ENCODE peak calls at places on chromosomes 13 and 19, in nine cellular contexts. Z is cardiac muscle cell, Y is heart left ventricle, E is body of pancreas, G is pancreas, R is lower leg skin, X is kidney, P is A549, J is uterus. D is an unnamed sample.

GRCh38 chr13:102800145-102801041 is 1.5 kb downstream of the BIVM start:
- DNase-seq in Y (peak), J (peak), R (peak), E (peak), G (peak), X (peak), P (peak), Z (peak), D (peak)

GRCh38 chr19:17794412-17794730 is 567 bp upstream of the B3GNT3 start:
- DNase-seq in J (no peak), E (no peak), G (no peak), P (no peak), Z (no peak), X (no peak), Y (no peak), R (no peak), D (no peak)

GRCh38 chr19:30648321-30648720 is 276.1 kb downstream of the ZNF536 start:
- DNase-seq in Y (no peak), E (no peak), J (no peak), P (no peak), G (no peak), X (no peak), Z (no peak), R (no peak), D (no peak)

GRCh38 chr13:28574617-28575142 is 79.8 kb upstream of the FLT1 start:
- DNase-seq in P (peak), E (no peak), G (no peak), X (no peak), Y (no peak), R (no peak), J (no peak), Z (peak), D (no peak)

GRCh38 chr19:33311326-33311682 is 9.0 kb upstream of the CEBPA start:
- DNase-seq in P (no peak), E (peak), Z (no peak), Y (no peak), G (peak), X (no peak), J (no peak), R (no peak), D (no peak)

GRCh38 chr13:23510544-23510916 is 59.7 kb upstream of the TNFRSF19 start:
- DNase-seq in E (no peak), X (no peak), Z (peak), J (no peak), Y (no peak), G (no peak), R (no peak), P (no peak), D (no peak)

GRCh38 chr13:34959489-34959888 is 17.4 kb downstream of the NBEA start:
- DNase-seq in E (no peak), R (no peak), P (no peak), G (no peak), Z (no peak), J (no peak), Y (no peak), X (no peak), D (no peak)

GRCh38 chr13:50924025-50924424 is 14.4 kb downstream of the RNASEH2B start:
- DNase-seq in X (no peak), P (no peak), J (no peak), E (no peak), R (no peak), Y (no peak), Z (no peak), G (no peak), D (no peak)

GRCh38 chr19:16893686-16893990 is 4.8 kb downstream of the F2RL3 start:
- DNase-seq in P (no peak), E (no peak), Z (no peak), J (no peak), G (no peak), X (peak), Y (no peak), R (no peak), D (no peak)

GRCh38 chr13:111902726-111903125 is 164.2 kb upstream of the SOX1 start:
- DNase-seq in R (no peak), G (peak), X (no peak), Z (no peak), J (no peak), E (no peak), P (no peak), Y (no peak), D (no peak)

GRCh38 chr19:5480427-5480836 is 25.2 kb downstream of the ZNRF4 start:
- DNase-seq in Y (no peak), E (peak), X (no peak), R (no peak), J (no peak), G (no peak), P (peak), Z (peak), D (no peak)

GRCh38 chr13:93736111-93736510 is 509.5 kb downstream of the GPC6 start:
- DNase-seq in P (no peak), X (no peak), G (no peak), Y (no peak), J (no peak), E (no peak), Z (peak), R (no peak), D (no peak)

GRCh38 chr13:49373699-49374098 is 70.2 kb downstream of the CAB39L start:
- DNase-seq in Y (no peak), E (no peak), P (no peak), R (no peak), J (no peak), G (no peak), X (no peak), Z (peak), D (no peak)

GRCh38 chr13:70708744-70709143 is 600.5 kb upstream of the KLHL1 start:
- DNase-seq in X (no peak), P (no peak), Y (no peak), G (no peak), J (no peak), E (no peak), R (no peak), Z (no peak), D (no peak)

GRCh38 chr13:44451651-44452050 is 78.0 kb downstream of the SERP2 start:
- DNase-seq in J (no peak), Y (no peak), R (no peak), Z (no peak), G (no peak), X (no peak), P (no peak), E (no peak), D (no peak)

GRCh38 chr13:70668983-70669382 is 560.7 kb upstream of the KLHL1 start:
- DNase-seq in X (no peak), P (no peak), G (no peak), Y (no peak), E (no peak), Z (no peak), J (no peak), R (no peak), D (no peak)

GRCh38 chr19:46716672-46717033 is 261 bp downstream of the PRKD2 start:
- DNase-seq in G (no peak), E (no peak), Z (no peak), Y (peak), R (no peak), P (no peak), J (no peak), X (no peak), D (no peak)

GRCh38 chr19:46714523-46715106 is 2.3 kb downstream of the PRKD2 start:
- DNase-seq in R (no peak), J (no peak), E (no peak), Z (no peak), P (no peak), G (no peak), Y (no peak), X (no peak), D (peak)

GRCh38 chr19:46715620-46716012 is 1.3 kb downstream of the PRKD2 start:
- DNase-seq in Y (no peak), Z (no peak), E (no peak), X (no peak), J (no peak), R (no peak), P (no peak), G (no peak), D (no peak)

GRCh38 chr19:46717034-46717715 is at the start of gene PRKD2:
- DNase-seq in P (peak), X (peak), Z (peak), G (peak), J (peak), E (peak), R (peak), Y (peak), D (peak)

DNA sequence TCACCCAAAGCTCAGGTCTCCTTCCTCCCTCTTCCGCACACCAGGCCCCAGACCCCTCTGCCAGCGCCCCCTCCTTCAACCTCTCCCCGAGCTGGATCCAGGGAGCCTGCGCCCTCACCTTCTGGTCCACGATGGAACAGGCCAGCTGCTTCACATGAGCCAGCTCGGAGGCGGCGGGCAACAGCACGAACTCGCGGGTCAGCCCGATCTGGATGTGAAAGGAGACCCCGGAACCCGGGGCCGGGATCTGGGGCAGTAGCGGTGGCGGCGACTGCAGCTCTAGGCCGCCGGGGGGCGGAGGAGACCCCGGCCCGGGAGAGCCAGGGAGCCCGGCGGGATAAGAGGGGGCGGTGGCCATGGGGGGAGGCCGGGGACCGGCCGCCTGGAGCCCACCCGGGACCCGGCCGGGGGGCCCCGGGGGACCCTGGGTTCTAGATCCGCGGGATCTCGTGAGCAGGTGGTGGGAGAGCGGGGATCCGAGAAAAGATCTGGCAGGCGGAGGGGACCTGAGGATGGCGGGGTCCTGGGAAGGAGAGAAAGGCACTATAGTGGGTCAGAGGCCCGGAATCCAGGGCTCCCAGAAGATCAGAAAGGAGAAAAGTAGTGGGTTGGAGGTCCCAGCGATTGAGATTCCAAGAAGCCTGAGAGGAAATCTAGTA is 772 bp downstream of the PRKD2 start:
- DNase-seq in Z (peak), P (no peak), Y (no peak), R (no peak), G (no peak), X (peak), E (peak), J (no peak), D (no peak)
- TF ChIP-seq CTCF in Z (no peak), P (no peak), Y (no peak), R (no peak), G (no peak), X (no peak), E (no peak), J (peak), D (no peak)

GRCh38 chr13:54184576-54184975 is 1156.0 kb downstream of the OLFM4 start:
- DNase-seq in G (no peak), X (no peak), R (no peak), Y (no peak), P (no peak), Z (no peak), J (no peak), E (no peak), D (no peak)
- TF ChIP-seq CTCF in G (no peak), X (no peak), R (no peak), Y (no peak), P (no peak), Z (no peak), J (no peak), E (no peak), D (no peak)

GRCh38 chr13:100594255-100594654 is 5.7 kb upstream of the GGACT start:
- DNase-seq in J (no peak), R (no peak), E (no peak), P (no peak), X (no peak), G (no peak), Y (no peak), Z (no peak), D (no peak)

GRCh38 chr13:100589178-100589725 is 663 bp upstream of the GGACT start:
- DNase-seq in G (no peak), R (no peak), P (no peak), Y (no peak), X (no peak), J (no peak), Z (no peak), E (no peak), D (no peak)

GRCh38 chr13:100596516-100596915 is 7.9 kb upstream of the GGACT start:
- DNase-seq in G (no peak), P (no peak), Y (no peak), X (no peak), Z (no peak), J (no peak), E (no peak), R (no peak), D (no peak)

GRCh38 chr13:100597253-100597652 is 8.7 kb upstream of the GGACT start:
- DNase-seq in X (no peak), G (no peak), R (no peak), Y (no peak), E (no peak), Z (no peak), P (no peak), J (no peak), D (no peak)

DNA sequence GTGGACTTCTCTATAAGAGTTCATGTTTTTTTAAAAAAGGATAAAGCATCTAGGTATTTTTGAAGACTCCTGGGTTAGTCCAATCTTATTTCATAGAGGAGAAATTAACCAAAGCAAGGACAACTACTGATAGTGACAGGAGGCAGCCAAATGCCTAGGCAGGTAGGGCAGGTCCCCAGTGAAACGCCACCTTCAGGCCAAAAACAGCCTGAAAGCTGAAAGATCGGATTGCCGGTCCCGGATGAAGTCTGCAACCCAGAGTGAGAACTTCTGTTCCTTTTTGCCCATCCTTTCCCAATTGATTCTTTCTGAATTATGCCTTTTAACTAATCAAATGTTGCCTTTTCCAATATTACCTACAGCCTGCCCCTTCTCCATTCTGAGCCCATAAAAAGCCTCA is 6.1 kb upstream of the GGACT start:
- DNase-seq in J (no peak), G (peak), P (peak), Z (no peak), R (no peak), E (peak), X (no peak), Y (no peak), D (no peak)
- TF ChIP-seq CTCF in J (no peak), G (peak), P (peak), Z (peak), R (no peak), E (peak), X (peak), Y (no peak), D (no peak)

GRCh38 chr19:28567834-28568233 is 645.1 kb downstream of the UQCRFS1 start:
- DNase-seq in R (no peak), G (no peak), J (no peak), E (no peak), P (no peak), Z (no peak), Y (no peak), X (no peak), D (no peak)
- TF ChIP-seq CTCF in R (no peak), G (no peak), J (no peak), E (no peak), P (no peak), Z (no peak), Y (no peak), X (no peak), D (no peak)

GRCh38 chr19:39187552-39187943 is 9.2 kb upstream of the NCCRP1 start:
- DNase-seq in E (no peak), R (no peak), P (no peak), Z (no peak), X (peak), Y (no peak), J (no peak), G (no peak), D (no peak)
- TF ChIP-seq CTCF in E (no peak), R (no peak), P (peak), Z (no peak), X (no peak), Y (no peak), J (no peak), G (no peak), D (peak)

GRCh38 chr19:45498411-45499195 is at the start of gene PPM1N:
- DNase-seq in Y (no peak), Z (peak), E (no peak), P (no peak), X (peak), G (no peak), R (no peak), J (no peak), D (peak)
- TF ChIP-seq CTCF in Y (no peak), Z (peak), E (no peak), P (no peak), X (no peak), G (no peak), R (no peak), J (peak), D (no peak)

GRCh38 chr19:51592521-51592920 is 21.4 kb downstream of the ZNF175 start:
- DNase-seq in Y (no peak), E (no peak), X (no peak), G (no peak), Z (no peak), J (no peak), P (no peak), R (no peak), D (no peak)
- TF ChIP-seq CTCF in Y (no peak), E (no peak), X (no peak), G (no peak), Z (no peak), J (no peak), P (no peak), R (no peak), D (no peak)

GRCh38 chr13:60379837-60380236 is 17.2 kb upstream of the TDRD3 start:
- DNase-seq in X (no peak), G (no peak), J (no peak), R (no peak), E (no peak), Z (no peak), P (peak), Y (no peak), D (no peak)
- TF ChIP-seq CTCF in X (no peak), G (no peak), J (no peak), R (no peak), E (no peak), Z (peak), P (no peak), Y (no peak), D (no peak)

D was measured in natural killer cell.